ENCODE peak calls at places on chromosomes 16 and 17, in four cellular contexts. L is upper lobe of right lung, T is cardiac muscle cell, W is RWPE1. S is an unnamed sample.

GRCh38 chr16:3553138-3553923 is 23.9 kb downstream of the NLRC3 start:
- DNase-seq in L (no peak), T (no peak), W (no peak), S (no peak)

GRCh38 chr17:48068491-48068961 is 20.4 kb downstream of the NFE2L1 start:
- DNase-seq in L (no peak), T (no peak), W (no peak), S (no peak)

GRCh38 chr16:1983544-1984346 is at the start of gene GFER:
- DNase-seq in L (peak; percentile 96), T (peak; percentile 97), W (peak; percentile 93), S (peak; percentile 98)

GRCh38 chr16:75296606-75297005 is 45.2 kb upstream of the BCAR1 start:
- DNase-seq in L (no peak), T (peak; percentile 70), W (no peak), S (no peak)

GRCh38 chr17:44877121-44877520 is 22.1 kb downstream of the EFTUD2 start:
- DNase-seq in L (no peak), T (no peak), W (no peak), S (no peak)

GRCh38 chr17:43845772-43846171 is 1.2 kb upstream of the CD300LG start:
- DNase-seq in L (no peak), T (no peak), W (no peak), S (no peak)

GRCh38 chr17:27206447-27206846 is 87.5 kb upstream of the WSB1 start:
- DNase-seq in L (no peak), T (no peak), W (no peak), S (no peak)

GRCh38 chr16:67268136-67268579 is 11.2 kb upstream of the PLEKHG4 start:
- DNase-seq in L (no peak), T (peak; percentile 97), W (no peak), S (peak; percentile 87)

GRCh38 chr17:37176683-37177082 is 199.1 kb upstream of the C17orf78 start:
- DNase-seq in L (no peak), T (no peak), W (peak; percentile 12), S (no peak)

GRCh38 chr17:46179375-46179999 is 13.7 kb downstream of the KANSL1 start:
- DNase-seq in L (no peak), T (no peak), W (no peak), S (no peak)

GRCh38 chr16:89921699-89922476 is 1.3 kb upstream of the TUBB3 start:
- DNase-seq in L (peak; percentile 80), T (peak; percentile 96), W (peak; percentile 90), S (peak; percentile 94)

GRCh38 chr16:5466551-5466950 is 369.0 kb upstream of the EEF2KMT start:
- DNase-seq in L (no peak), T (no peak), W (no peak), S (no peak)

GRCh38 chr17:82216301-82217119 is 3.9 kb upstream of the CCDC57 start:
- DNase-seq in L (peak; percentile 94), T (peak; percentile 87), W (peak; percentile 71), S (peak; percentile 69)

GRCh38 chr17:82219083-82219482 is 6.4 kb upstream of the CCDC57 start:
- DNase-seq in L (no peak), T (no peak), W (no peak), S (no peak)

GRCh38 chr17:82218349-82219075 is 5.9 kb upstream of the CCDC57 start:
- DNase-seq in L (no peak), T (no peak), W (no peak), S (no peak)

GRCh38 chr17:82217120-82217529 is 4.5 kb upstream of the CCDC57 start:
- DNase-seq in L (peak; percentile 81), T (peak; percentile 54), W (no peak), S (no peak)

GRCh38 chr17:82217530-82218204 is 5.0 kb upstream of the CCDC57 start:
- DNase-seq in L (peak; percentile 87), T (peak; percentile 96), W (no peak), S (peak; percentile 79)
- H3K27ac ChIP-seq in L (peak overlapping the region; percentile 89), T (no peak overlapping the region), W (peak overlapping the region; percentile 99), S (peak overlapping the region; percentile 92)

DNA sequence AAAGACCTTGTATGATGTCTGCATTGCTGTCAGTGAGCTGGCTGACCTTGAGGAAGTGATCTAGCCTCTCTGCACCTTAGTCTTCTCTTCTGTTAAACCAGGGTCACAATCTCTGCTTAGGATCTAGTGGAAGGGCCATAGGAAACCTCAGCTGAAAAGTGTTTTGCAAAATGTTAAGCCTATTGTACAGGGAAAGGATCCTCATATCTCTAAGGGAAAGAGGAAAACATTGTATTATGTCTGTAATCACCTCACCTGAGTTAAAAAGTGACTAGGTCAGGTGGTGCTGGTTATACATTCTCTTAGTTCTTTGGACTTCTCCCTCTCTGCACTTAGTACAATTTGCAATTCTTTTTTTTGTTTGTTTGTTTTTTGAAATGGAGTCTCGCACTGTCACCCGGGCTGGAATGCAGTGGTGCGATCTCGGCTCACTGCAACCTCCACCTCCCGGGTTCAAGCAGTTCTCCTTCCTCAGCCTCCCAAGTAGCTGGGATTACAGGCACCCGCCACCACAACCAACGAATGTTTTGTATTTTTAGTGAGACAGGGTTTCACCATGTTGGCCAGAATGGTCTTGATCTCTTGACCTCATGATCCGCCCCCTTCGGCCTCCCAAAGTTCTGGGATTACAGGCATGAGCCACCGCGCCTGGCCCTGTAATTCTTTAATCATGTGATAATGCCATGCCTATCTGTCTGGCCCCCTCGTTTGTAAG is 2.0 kb upstream of the SEPHS2 start:
- DNase-seq in L (no peak), T (no peak), W (no peak), S (no peak)
- H3K27ac ChIP-seq in L (no peak overlapping the region), T (no peak overlapping the region), W (no peak overlapping the region), S (no peak overlapping the region)

DNA sequence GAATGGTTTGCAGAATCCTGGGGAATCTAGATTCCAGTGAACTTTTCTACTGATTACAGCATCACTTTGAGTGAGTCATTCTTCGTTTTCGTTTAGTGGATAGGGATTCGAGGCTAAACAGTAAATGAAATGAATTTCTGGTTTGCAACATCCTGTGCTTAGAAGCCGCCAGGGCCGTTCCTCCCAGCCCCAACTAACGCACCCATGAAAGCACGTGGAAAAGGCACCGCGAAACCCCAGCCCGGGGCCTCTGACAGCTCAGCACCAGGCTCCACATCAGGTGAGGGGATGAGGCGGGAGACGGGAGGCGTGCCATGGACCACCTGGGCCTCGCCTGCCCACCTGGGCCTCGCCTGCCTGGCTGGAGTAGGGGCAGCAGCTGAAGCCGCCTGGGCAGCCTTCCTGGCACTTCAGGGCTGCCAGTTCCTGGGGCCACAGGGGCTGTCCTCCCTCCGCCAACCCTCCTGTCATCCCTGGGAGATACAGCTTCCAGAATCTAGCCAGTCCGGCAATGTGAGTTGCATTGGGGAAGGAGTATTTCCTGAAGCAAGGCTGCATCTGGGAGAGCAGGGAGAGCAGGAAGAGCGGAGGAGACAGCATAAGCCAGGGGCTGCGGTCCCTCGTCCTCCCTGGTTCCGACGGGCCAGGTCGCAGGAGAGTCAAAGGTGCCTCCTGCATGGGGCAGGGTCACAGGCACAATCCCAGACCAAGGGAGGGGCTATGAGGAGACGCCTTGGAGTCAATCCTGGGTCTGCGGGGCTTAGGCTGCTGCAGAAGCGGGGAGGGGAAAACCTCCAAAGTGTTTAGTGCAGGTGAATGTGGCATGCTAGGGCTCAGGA is 78.4 kb downstream of the RPH3AL start:
- DNase-seq in L (peak; percentile 53), T (no peak), W (no peak), S (no peak)
- H3K27ac ChIP-seq in L (no peak overlapping the region), T (no peak overlapping the region), W (no peak overlapping the region), S (no peak overlapping the region)

GRCh38 chr16:56609463-56609921 is 1.1 kb downstream of the MT2A start:
- DNase-seq in L (no peak), T (peak; percentile 88), W (peak; percentile 78), S (peak; percentile 57)

GRCh38 chr16:56608876-56609462 is 585 bp downstream of the MT2A start:
- DNase-seq in L (no peak), T (no peak), W (no peak), S (no peak)

GRCh38 chr16:56606688-56607618 is 1.4 kb upstream of the MT2A start:
- DNase-seq in L (peak; percentile 82), T (peak; percentile 99), W (peak; percentile 94), S (peak; percentile 95)

GRCh38 chr16:56607675-56608042 is 725 bp upstream of the MT2A start:
- DNase-seq in L (no peak), T (no peak), W (no peak), S (no peak)

GRCh38 chr16:56608043-56608875 is at the start of gene MT2A:
- DNase-seq in L (peak; percentile 98), T (peak; percentile 98), W (peak; percentile 92), S (peak; percentile 91)
- H3K27ac ChIP-seq in L (peak within 1 kb of the TSS; percentile 97), T (no peak within 1 kb of the TSS), W (peak within 1 kb of the TSS; percentile 100), S (peak within 1 kb of the TSS; percentile 95)

GRCh38 chr17:77418609-77419008 is 277.8 kb downstream of the SEC14L1 start:
- DNase-seq in L (no peak), T (no peak), W (no peak), S (no peak)

GRCh38 chr17:77419547-77420475 is 279.0 kb downstream of the SEC14L1 start:
- DNase-seq in L (no peak), T (no peak), W (no peak), S (peak; percentile 43)

GRCh38 chr17:77417575-77417974 is 276.8 kb downstream of the SEC14L1 start:
- DNase-seq in L (no peak), T (no peak), W (no peak), S (no peak)

GRCh38 chr17:77420476-77420803 is 279.7 kb downstream of the SEC14L1 start:
- DNase-seq in L (no peak), T (no peak), W (no peak), S (no peak)

GRCh38 chr17:77419095-77419494 is 278.3 kb downstream of the SEC14L1 start:
- DNase-seq in L (no peak), T (no peak), W (no peak), S (no peak)
- H3K27ac ChIP-seq in L (no peak overlapping the region), T (peak overlapping the region; percentile 77), W (peak overlapping the region; percentile 98), S (no peak overlapping the region)

GRCh38 chr17:72122668-72123495 is 2.1 kb downstream of the SOX9 start:
- DNase-seq in L (peak; percentile 72), T (peak; percentile 82), W (peak; percentile 20), S (peak; percentile 32)
- H3K27ac ChIP-seq in L (no peak overlapping the region), T (no peak overlapping the region), W (peak overlapping the region; percentile 89), S (peak overlapping the region; percentile 27)

DNA sequence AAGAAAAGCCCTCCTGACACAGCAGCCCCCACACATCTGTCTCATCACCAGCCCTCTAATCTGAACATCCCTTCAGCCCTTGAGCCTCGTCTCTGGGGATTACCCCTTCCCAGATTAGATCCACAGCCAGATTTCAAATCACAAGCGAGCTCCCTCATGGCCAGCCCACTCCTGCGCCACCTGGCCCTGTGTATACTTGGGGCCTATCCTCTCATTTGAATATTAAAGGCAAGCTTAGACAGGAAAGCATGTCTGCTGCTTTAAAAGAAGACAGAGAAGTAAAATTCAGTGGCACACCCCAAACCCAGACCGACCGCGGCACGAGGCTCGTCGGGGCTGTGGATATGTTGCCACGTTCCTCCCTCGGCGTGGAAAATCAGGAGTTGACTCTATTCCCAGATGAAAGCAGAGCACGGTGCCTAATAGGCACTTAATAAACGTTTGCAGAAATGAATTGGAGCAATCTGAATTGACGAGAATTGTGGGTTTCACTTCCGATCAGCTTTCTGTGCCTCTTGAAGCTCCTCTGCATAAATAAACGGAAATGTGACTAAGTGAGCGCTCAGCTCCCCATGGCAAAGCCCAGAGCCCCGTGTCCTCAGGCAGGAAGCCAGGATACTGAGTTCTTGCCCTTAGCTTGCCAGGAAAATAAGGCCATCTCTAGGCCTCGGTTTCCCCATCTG is 108.0 kb downstream of the CCDC182 start:
- DNase-seq in L (no peak), T (no peak), W (no peak), S (no peak)
- H3K27ac ChIP-seq in L (no peak overlapping the region), T (no peak overlapping the region), W (peak overlapping the region; percentile 61), S (no peak overlapping the region)

S was measured in PC-9.